ENCODE peak calls at places on chromosomes 13 and 19, in four cellular contexts. C is adrenal gland, E is heart right ventricle, V is choroid plexus epithelial cell. M is an unnamed sample.

GRCh38 chr13:44078806-44079378 is 199.2 kb downstream of the LACC1 start:
- DNase-seq in C (no peak), E (no peak), V (no peak), M (no peak)

GRCh38 chr13:104171132-104171531 is 1104.9 kb upstream of the SLC10A2 start:
- DNase-seq in C (no peak), E (no peak), V (no peak), M (no peak)

GRCh38 chr19:38683393-38684077 is 36.1 kb downstream of the ACTN4 start:
- DNase-seq in C (peak), E (peak), V (peak), M (peak)

GRCh38 chr19:16258440-16258903 is 60.8 kb downstream of the AP1M1 start:
- DNase-seq in C (peak), E (peak), V (peak), M (peak)

GRCh38 chr19:54411033-54411432 is 4.2 kb upstream of the TTYH1 start:
- DNase-seq in C (no peak), E (no peak), V (no peak), M (no peak)

GRCh38 chr13:95880346-95880745 is 172.9 kb downstream of the UGGT2 start:
- DNase-seq in C (no peak), E (no peak), V (peak), M (no peak)

GRCh38 chr19:49861127-49861526 is 6.2 kb downstream of the PNKP start:
- DNase-seq in C (peak), E (no peak), V (no peak), M (no peak)

GRCh38 chr13:70523622-70524021 is 415.4 kb upstream of the KLHL1 start:
- DNase-seq in C (no peak), E (peak), V (peak), M (no peak)

GRCh38 chr13:97068146-97068545 is 73.9 kb upstream of the OXGR1 start:
- DNase-seq in C (no peak), E (no peak), V (peak), M (no peak)

GRCh38 chr19:31269425-31270127 is 79.7 kb downstream of the TSHZ3 start:
- DNase-seq in C (no peak), E (no peak), V (no peak), M (no peak)

GRCh38 chr13:33052446-33052845 is 36.2 kb downstream of the KL start:
- DNase-seq in C (no peak), E (no peak), V (peak), M (no peak)

GRCh38 chr13:21671793-21672680 is 1.2 kb downstream of the FGF9 start:
- DNase-seq in C (no peak), E (no peak), V (no peak), M (no peak)

GRCh38 chr19:16895467-16896097 is 6.8 kb downstream of the F2RL3 start:
- DNase-seq in C (no peak), E (no peak), V (peak), M (no peak)

GRCh38 chr19:33344210-33344609 is 29.3 kb upstream of the CEBPG start:
- DNase-seq in C (no peak), E (peak), V (no peak), M (no peak)

GRCh38 chr13:46343279-46343949 is 43.6 kb downstream of the RUBCNL start:
- DNase-seq in C (no peak), E (no peak), V (no peak), M (no peak)

GRCh38 chr13:33123066-33123940 is 107.1 kb downstream of the KL start:
- DNase-seq in C (no peak), E (no peak), V (peak), M (no peak)

GRCh38 chr13:97648171-97648880 is 214.4 kb downstream of the RAP2A start:
- DNase-seq in C (no peak), E (no peak), V (peak), M (no peak)

GRCh38 chr19:2997720-2998119 is 20.4 kb downstream of the TLE6 start:
- DNase-seq in C (no peak), E (no peak), V (no peak), M (no peak)

GRCh38 chr19:28567834-28568233 is 645.1 kb downstream of the UQCRFS1 start:
- DNase-seq in C (no peak), E (no peak), V (no peak), M (no peak)

GRCh38 chr19:28563964-28564914 is 648.7 kb downstream of the UQCRFS1 start:
- DNase-seq in C (no peak), E (no peak), V (no peak), M (no peak)

GRCh38 chr19:28574212-28574611 is 638.7 kb downstream of the UQCRFS1 start:
- DNase-seq in C (no peak), E (no peak), V (no peak), M (peak)

GRCh38 chr19:28569132-28570114 is 643.5 kb downstream of the UQCRFS1 start:
- DNase-seq in C (no peak), E (no peak), V (no peak), M (peak)
- H3K4me3 ChIP-seq in C (no peak), E (no peak), V (no peak), M (no peak)

GRCh38 chr19:1015782-1016646 is 4.9 kb downstream of the TMEM259 start:
- DNase-seq in C (no peak), E (no peak), V (no peak), M (no peak)

GRCh38 chr19:1018393-1018792 is 2.5 kb downstream of the TMEM259 start:
- DNase-seq in C (no peak), E (no peak), V (no peak), M (no peak)

GRCh38 chr19:1017906-1018305 is 3.0 kb downstream of the TMEM259 start:
- DNase-seq in C (no peak), E (no peak), V (no peak), M (no peak)

GRCh38 chr19:1016647-1017114 is 4.2 kb downstream of the TMEM259 start:
- DNase-seq in C (peak), E (no peak), V (peak), M (no peak)

DNA sequence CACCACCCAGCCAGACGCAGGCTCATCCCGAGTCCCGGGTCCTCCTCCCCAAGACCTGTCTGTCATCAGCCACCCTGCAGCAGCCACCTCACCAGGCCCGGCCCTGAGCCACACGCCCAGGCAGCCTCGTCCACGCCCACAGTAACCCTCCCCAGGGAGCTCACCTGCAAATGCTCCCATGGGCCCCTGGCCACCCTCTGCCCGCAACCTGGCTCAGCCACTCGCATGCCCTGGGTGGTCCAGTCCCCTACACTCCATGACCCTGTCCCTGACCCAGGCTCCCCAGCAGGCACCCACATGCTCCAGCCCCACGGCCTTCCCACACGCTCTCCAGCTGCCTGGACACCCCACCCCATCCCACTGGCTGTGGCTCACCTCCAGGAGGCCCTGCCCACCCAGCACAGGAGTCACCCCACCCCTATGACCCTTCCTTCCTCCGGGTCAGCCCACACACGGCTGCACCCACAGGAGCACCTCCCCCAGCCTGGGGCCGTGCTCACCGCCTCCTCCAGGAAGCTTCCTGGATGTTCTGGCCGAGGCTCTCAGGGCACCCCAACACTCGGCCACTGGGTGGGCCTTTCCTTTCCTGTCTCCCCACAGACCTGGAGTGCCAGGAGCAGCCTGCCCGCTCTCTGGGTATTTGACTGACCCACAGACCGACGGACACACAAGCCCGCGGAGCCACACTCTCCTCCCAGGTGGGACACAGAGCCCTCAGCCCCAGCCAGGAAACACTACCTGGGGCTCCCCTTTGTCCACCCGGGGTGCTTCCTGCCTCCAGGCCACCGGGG is 3.6 kb downstream of the TMEM259 start:
- DNase-seq in C (no peak), E (no peak), V (no peak), M (no peak)
- H3K4me3 ChIP-seq in C (no peak), E (peak), V (no peak), M (peak)

GRCh38 chr19:53165691-53166091 is 6.8 kb upstream of the ZNF347 start:
- DNase-seq in C (no peak), E (no peak), V (no peak), M (no peak)
- H3K4me3 ChIP-seq in C (no peak), E (no peak), V (no peak), M (peak)

DNA sequence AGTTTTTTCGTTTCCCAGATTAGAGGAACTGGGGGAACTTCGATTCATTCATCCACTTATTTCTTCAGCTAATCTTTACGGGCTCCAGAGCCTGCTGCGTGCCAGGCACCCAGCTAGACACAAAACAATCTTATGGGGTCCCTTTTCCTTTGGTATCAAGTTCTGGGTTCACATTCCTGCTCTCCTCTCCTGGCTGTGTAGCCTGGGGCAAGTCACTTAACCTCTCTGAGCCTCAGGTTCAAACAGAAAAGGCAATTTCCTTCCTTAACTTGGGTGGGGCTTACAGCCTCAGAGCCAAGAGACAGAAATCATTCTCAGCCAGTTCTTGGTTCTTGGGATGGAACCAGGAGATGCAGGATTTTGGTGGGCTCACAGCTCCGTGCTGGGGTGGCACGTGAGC is 5.9 kb downstream of the SHD start:
- DNase-seq in C (no peak), E (no peak), V (no peak), M (no peak)
- H3K4me3 ChIP-seq in C (no peak), E (no peak), V (no peak), M (no peak)

M was measured in coronary artery.